ENCODE peak calls at places on chromosomes 11 and 22, in six cellular contexts. Y, R, S, P, B and G are unnamed samples.

GRCh38 chr22:24525416-24526037 is 29.4 kb downstream of the GUCD1 start:
- DNase-seq in Y (peak), R (peak), S (peak), P (no peak), B (peak), G (no peak)

GRCh38 chr11:27507561-27508322 is 1.2 kb upstream of the LIN7C start:
- DNase-seq in Y (peak), R (no peak), S (peak), P (no peak), B (no peak), G (no peak)

GRCh38 chr11:32891657-32892354 is 805 bp upstream of the QSER1 start:
- DNase-seq in Y (peak), R (no peak), S (peak), P (no peak), B (no peak), G (no peak)

GRCh38 chr11:71459767-71460320 is 6.8 kb downstream of the NADSYN1 start:
- DNase-seq in Y (no peak), R (no peak), S (no peak), P (no peak), B (no peak), G (no peak)

GRCh38 chr11:65639623-65640482 is 2.0 kb downstream of the SIPA1 start:
- DNase-seq in Y (no peak), R (peak), S (peak), P (no peak), B (no peak), G (no peak)

GRCh38 chr11:44883277-44883676 is 67.4 kb downstream of the TP53I11 start:
- DNase-seq in Y (no peak), R (no peak), S (no peak), P (no peak), B (no peak), G (no peak)

GRCh38 chr11:76277298-76278175 is 71.2 kb upstream of the WNT11 start:
- DNase-seq in Y (no peak), R (no peak), S (no peak), P (no peak), B (no peak), G (no peak)

GRCh38 chr22:28506207-28506606 is 173.4 kb downstream of the TTC28 start:
- DNase-seq in Y (no peak), R (no peak), S (no peak), P (no peak), B (no peak), G (no peak)

GRCh38 chr11:69130586-69131566 is 24.9 kb upstream of the SMIM38 start:
- DNase-seq in Y (no peak), R (no peak), S (no peak), P (no peak), B (no peak), G (no peak)

GRCh38 chr11:57556041-57556440 is 11.4 kb downstream of the UBE2L6 start:
- DNase-seq in Y (no peak), R (no peak), S (no peak), P (no peak), B (no peak), G (no peak)

GRCh38 chr22:44496844-44497217 is 1.2 kb downstream of the RTL6 start:
- DNase-seq in Y (no peak), R (no peak), S (no peak), P (no peak), B (no peak), G (no peak)